ENCODE peak calls at places on chromosomes 11 and 22, in four cellular contexts. T is fibroblast of lung; C is CD8-positive, alpha-beta memory T cell; E is cardiac muscle cell. G is an unnamed sample.

GRCh38 chr22:17013396-17014100 is 5.5 kb upstream of the GAB4 start:
- DNase-seq in C (no peak), T (no peak), E (no peak), G (no peak)

GRCh38 chr22:50141462-50141861 is 29.1 kb upstream of the PANX2 start:
- DNase-seq in E (no peak), T (no peak), C (no peak), G (no peak)

GRCh38 chr11:132848336-132848735 is 684.0 kb downstream of the OPCML start:
- DNase-seq in C (no peak), E (no peak), T (peak; percentile 89), G (no peak)

GRCh38 chr22:44261164-44261860 is 51.4 kb downstream of the SHISAL1 start:
- DNase-seq in E (no peak), C (no peak), T (no peak), G (no peak)

GRCh38 chr22:24066872-24067271 is 55.8 kb downstream of the CABIN1 start:
- DNase-seq in T (no peak), C (no peak), E (no peak), G (no peak)

GRCh38 chr11:127651888-127652221 is 651.3 kb upstream of the KIRREL3 start:
- DNase-seq in C (no peak), T (peak; percentile 51), E (no peak), G (no peak)

GRCh38 chr22:36208162-36208765 is 6.7 kb upstream of the APOL4 start:
- DNase-seq in E (no peak), T (no peak), C (no peak), G (no peak)

GRCh38 chr22:30219049-30219448 is 27.5 kb downstream of the LIF start:
- DNase-seq in C (no peak), T (no peak), E (peak; percentile 29), G (no peak)

GRCh38 chr22:42069801-42070516 is 653 bp downstream of the NAGA start:
- DNase-seq in T (no peak), E (no peak), C (no peak), G (no peak)

GRCh38 chr11:94784884-94785283 is 16.7 kb downstream of the AMOTL1 start:
- DNase-seq in T (no peak), E (no peak), C (no peak), G (no peak)

GRCh38 chr11:94780432-94780831 is 12.3 kb downstream of the AMOTL1 start:
- DNase-seq in C (no peak), T (no peak), E (no peak), G (no peak)

GRCh38 chr11:94781822-94782221 is 13.7 kb downstream of the AMOTL1 start:
- DNase-seq in E (no peak), T (peak; percentile 84), C (no peak), G (no peak)

GRCh38 chr11:94785509-94785908 is 17.4 kb downstream of the AMOTL1 start:
- DNase-seq in T (no peak), E (no peak), C (no peak), G (no peak)

DNA sequence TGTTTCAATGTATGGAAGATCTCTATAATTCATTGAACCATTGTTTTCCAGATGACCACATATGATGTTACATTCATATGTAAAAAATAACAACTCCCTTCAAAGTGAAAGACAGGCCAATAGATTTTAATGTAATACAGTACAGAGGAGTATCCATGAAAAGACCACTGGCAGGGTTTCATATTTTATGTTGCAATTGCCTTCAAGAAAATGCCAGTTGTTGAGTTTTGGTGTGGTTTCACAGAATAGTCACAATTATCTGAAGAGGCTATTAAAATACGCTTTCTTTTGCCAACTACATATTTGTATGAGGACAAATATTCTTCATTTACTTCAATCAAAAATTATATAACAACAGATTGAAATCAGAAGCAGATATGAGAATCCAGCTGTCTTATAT is 14.3 kb downstream of the AMOTL1 start:
- DNase-seq in E (no peak), T (no peak), C (no peak), G (no peak)
- H3K27ac ChIP-seq in E (no peak overlapping the region), T (no peak overlapping the region), C (no peak overlapping the region), G (no peak overlapping the region)

GRCh38 chr11:87917111-87917510 is 258.1 kb downstream of the RAB38 start:
- DNase-seq in E (no peak), C (no peak), T (no peak), G (no peak)
- H3K27ac ChIP-seq in E (no peak overlapping the region), C (no peak overlapping the region), T (no peak overlapping the region), G (no peak overlapping the region)

GRCh38 chr22:22770881-22771280 is 116.7 kb upstream of the IGLL5 start:
- DNase-seq in T (no peak), E (no peak), C (no peak), G (no peak)
- H3K27ac ChIP-seq in T (no peak overlapping the region), E (no peak overlapping the region), C (no peak overlapping the region), G (no peak overlapping the region)

GRCh38 chr11:59615132-59615636 is 390 bp downstream of the OSBP start:
- DNase-seq in T (peak; percentile 7), E (no peak), C (peak; percentile 82), G (peak; percentile 22)
- H3K27ac ChIP-seq in T (peak overlapping the region; percentile 75), E (peak overlapping the region; percentile 95), C (peak overlapping the region; percentile 95), G (peak overlapping the region; percentile 82)

GRCh38 chr22:19194751-19195536 is 16.4 kb upstream of the SLC25A1 start:
- DNase-seq in E (no peak), T (no peak), C (no peak), G (no peak)
- H3K27ac ChIP-seq in E (no peak overlapping the region), T (no peak overlapping the region), C (no peak overlapping the region), G (no peak overlapping the region)

GRCh38 chr11:84019576-84020194 is 733.5 kb upstream of the CCDC90B start:
- DNase-seq in E (no peak), C (no peak), T (peak; percentile 89), G (no peak)
- H3K27ac ChIP-seq in E (no peak overlapping the region), C (no peak overlapping the region), T (peak overlapping the region; percentile 42), G (peak overlapping the region; percentile 97)

GRCh38 chr11:69771466-69771865 is 3.7 kb downstream of the FGF4 start:
- DNase-seq in T (no peak), E (no peak), C (no peak), G (no peak)
- H3K27ac ChIP-seq in T (no peak overlapping the region), E (no peak overlapping the region), C (no peak overlapping the region), G (no peak overlapping the region)

G was measured in caudate nucleus.